ENCODE peak calls at places on chromosomes 4 and X, in four cellular contexts. O is K562, G is GM12878, N is IMR-90. H is an unnamed sample.

GRCh38 chr4:85147481-85148076 is 181.1 kb upstream of the WDFY3 start:
- DNase-seq in O (peak; percentile 22), G (peak; percentile 11), N (peak; percentile 54), H (peak; percentile 13)

GRCh38 chrX:22135171-22135711 is 103.1 kb downstream of the PHEX start:
- DNase-seq in O (no peak), G (no peak), N (peak; percentile 45), H (no peak)

GRCh38 chr4:78776031-78776728 is at the start of gene BMP2K:
- DNase-seq in O (peak; percentile 88), G (no peak), N (peak; percentile 66), H (peak; percentile 60)

GRCh38 chr4:53682196-53682595 is 90.9 kb upstream of the LNX1 start:
- DNase-seq in O (no peak), G (no peak), N (peak; percentile 85), H (no peak)

GRCh38 chr4:89514811-89515210 is 207.2 kb upstream of the GPRIN3 start:
- DNase-seq in O (no peak), G (no peak), N (no peak), H (no peak)

GRCh38 chr4:72128741-72129140 is 96.9 kb downstream of the NPFFR2 start:
- DNase-seq in O (no peak), G (no peak), N (no peak), H (no peak)

GRCh38 chr4:42410446-42410845 is 13.2 kb downstream of the SHISA3 start:
- DNase-seq in O (no peak), G (no peak), N (no peak), H (no peak)

GRCh38 chr4:185209031-185209851 is at the start of gene SNX25:
- DNase-seq in O (peak; percentile 92), G (no peak), N (peak; percentile 65), H (peak; percentile 78)

GRCh38 chr4:146134761-146135160 is 40.8 kb upstream of the LSM6 start:
- DNase-seq in O (no peak), G (no peak), N (no peak), H (no peak)

GRCh38 chr4:185535818-185536729 is 767 bp upstream of the PDLIM3 start:
- DNase-seq in O (no peak), G (no peak), N (no peak), H (no peak)

GRCh38 chr4:42302348-42302747 is 94.9 kb upstream of the SHISA3 start:
- DNase-seq in O (peak; percentile 23), G (no peak), N (peak; percentile 9), H (peak; percentile 21)

GRCh38 chr4:76601791-76602190 is 166.8 kb downstream of the SHROOM3 start:
- DNase-seq in O (peak; percentile 27), G (no peak), N (peak; percentile 56), H (no peak)

GRCh38 chr4:184612089-184612488 is 37.2 kb downstream of the CASP3 start:
- DNase-seq in O (no peak), G (no peak), N (no peak), H (no peak)

GRCh38 chr4:38914859-38915258 is 47.3 kb downstream of the FAM114A1 start:
- DNase-seq in O (no peak), G (no peak), N (no peak), H (no peak)

GRCh38 chr4:15345134-15345533 is 82.7 kb upstream of the C1QTNF7 start:
- DNase-seq in O (no peak), G (no peak), N (no peak), H (no peak)

GRCh38 chr4:15466596-15466995 is 3.1 kb upstream of the CC2D2A start:
- DNase-seq in O (no peak), G (no peak), N (no peak), H (no peak)

GRCh38 chrX:71181558-71181909 is 36.9 kb downstream of the NLGN3 start:
- DNase-seq in O (peak; percentile 12), G (no peak), N (no peak), H (no peak)

GRCh38 chrX:43750248-43750676 is 94.2 kb downstream of the MAOA start:
- DNase-seq in O (peak; percentile 39), G (no peak), N (peak; percentile 19), H (peak; percentile 41)

GRCh38 chr4:162497564-162498167 is 333.9 kb upstream of the FSTL5 start:
- DNase-seq in O (peak; percentile 4), G (no peak), N (peak; percentile 42), H (peak; percentile 5)

GRCh38 chrX:123625952-123626351 is 106.9 kb downstream of the THOC2 start:
- DNase-seq in O (no peak), G (no peak), N (no peak), H (no peak)

GRCh38 chrX:66731398-66731797 is 92.5 kb upstream of the EDA2R start:
- DNase-seq in O (peak; percentile 14), G (peak; percentile 3), N (peak; percentile 33), H (peak; percentile 1)

GRCh38 chrX:24748196-24748595 is 54.5 kb downstream of the POLA1 start:
- DNase-seq in O (no peak), G (no peak), N (no peak), H (no peak)

GRCh38 chr4:156933633-156934258 is 37.9 kb downstream of the PDGFC start:
- DNase-seq in O (no peak), G (no peak), N (peak; percentile 95), H (peak; percentile 54)

GRCh38 chr4:184757810-184758209 is 23.9 kb upstream of the CENPU start:
- DNase-seq in O (no peak), G (no peak), N (no peak), H (no peak)

GRCh38 chr4:78767350-78767749 is 8.8 kb upstream of the BMP2K start:
- DNase-seq in O (no peak), G (no peak), N (no peak), H (no peak)

GRCh38 chr4:99651370-99651769 is 6.3 kb downstream of the C4orf54 start:
- DNase-seq in O (no peak), G (no peak), N (no peak), H (no peak)

GRCh38 chr4:100762738-100763137 is 244.9 kb upstream of the EMCN start:
- DNase-seq in O (no peak), G (no peak), N (no peak), H (no peak)

GRCh38 chr4:148415500-148415899 is 26.7 kb downstream of the NR3C2 start:
- DNase-seq in O (no peak), G (no peak), N (peak; percentile 3), H (no peak)

GRCh38 chr4:164154416-164154815 is 599.5 kb upstream of the SMIM31 start:
- DNase-seq in O (no peak), G (no peak), N (no peak), H (no peak)

GRCh38 chrX:46665232-46666162 is 91.9 kb downstream of the CHST7 start:
- DNase-seq in O (no peak), G (no peak), N (peak; percentile 17), H (no peak)

GRCh38 chr4:176309772-176310171 is 10.0 kb upstream of the SPCS3 start:
- DNase-seq in O (no peak), G (no peak), N (peak; percentile 60), H (peak; percentile 16)

GRCh38 chr4:176309046-176309445 is 10.7 kb upstream of the SPCS3 start:
- DNase-seq in O (no peak), G (no peak), N (no peak), H (no peak)

GRCh38 chr4:176308441-176308840 is 11.3 kb upstream of the SPCS3 start:
- DNase-seq in O (no peak), G (no peak), N (no peak), H (no peak)

GRCh38 chr4:176306837-176307590 is 12.8 kb upstream of the SPCS3 start:
- DNase-seq in O (no peak), G (no peak), N (no peak), H (no peak)

GRCh38 chr4:176307591-176307920 is 12.2 kb upstream of the SPCS3 start:
- DNase-seq in O (no peak), G (no peak), N (no peak), H (no peak)
- TF ChIP-seq ELK1 in O (no peak), G (no peak), N (no peak), H (no peak)

DNA sequence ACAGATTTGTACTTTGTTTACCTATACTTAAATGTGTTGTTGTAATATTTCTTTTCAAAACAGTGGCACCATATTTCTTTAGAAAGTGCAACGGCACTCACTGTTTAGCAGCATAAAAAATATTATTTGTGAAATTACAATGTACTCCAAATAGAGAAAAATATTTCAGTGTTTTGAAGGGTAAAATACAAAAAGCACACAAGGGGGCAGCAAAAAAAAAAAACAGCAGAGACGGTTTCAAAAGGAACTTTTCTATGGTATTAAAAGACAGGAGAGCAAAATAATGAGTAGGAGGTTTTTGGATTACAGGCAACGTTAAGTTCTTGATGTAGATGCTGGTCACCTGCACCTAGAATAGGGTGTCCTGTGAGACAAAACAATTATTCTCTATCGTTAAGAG is 2.0 kb downstream of the NUDT11 start:
- DNase-seq in O (no peak), G (no peak), N (no peak), H (peak; percentile 6)
- TF ChIP-seq BHLHE40 in O (no peak), G (no peak), N (no peak), H (no peak)

DNA sequence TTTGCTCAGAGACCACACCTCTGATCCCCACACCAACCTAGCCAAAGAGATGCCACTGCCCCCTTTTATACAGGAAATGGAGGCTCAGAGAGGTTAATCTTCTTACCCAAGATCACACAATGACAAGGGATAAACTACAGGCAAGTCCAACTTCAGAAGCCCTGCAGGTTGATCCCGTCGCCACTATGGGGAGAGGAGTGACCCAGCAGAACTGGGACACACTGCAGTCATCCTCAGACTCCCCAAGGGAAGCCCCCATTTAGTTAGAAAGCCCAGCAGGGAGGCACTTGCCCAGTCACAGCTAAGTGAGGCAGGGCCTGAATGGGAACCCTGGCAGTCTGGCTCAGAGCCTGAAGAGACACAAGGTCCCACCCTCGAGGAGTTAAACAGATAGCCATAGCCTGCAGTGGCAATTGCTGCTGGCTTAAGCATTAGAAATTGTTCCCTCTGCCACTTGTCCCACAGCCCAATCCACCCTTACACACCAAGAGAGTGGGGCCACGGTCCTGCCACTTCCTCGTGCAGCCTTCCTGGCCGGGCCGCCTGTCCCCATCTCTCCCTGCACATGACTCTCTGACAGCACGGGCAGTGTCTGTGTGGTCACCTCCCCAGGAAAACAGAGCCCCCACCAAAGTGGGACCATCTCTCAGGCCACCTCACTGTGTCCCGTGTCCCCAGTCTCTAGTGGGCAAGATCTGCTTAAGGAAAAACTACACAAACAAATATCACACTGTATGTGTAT is 2.7 kb downstream of the JAKMIP1 start:
- DNase-seq in O (no peak), G (no peak), N (no peak), H (no peak)
- TF ChIP-seq ELK1 in O (no peak), G (no peak), N (no peak), H (no peak)

DNA sequence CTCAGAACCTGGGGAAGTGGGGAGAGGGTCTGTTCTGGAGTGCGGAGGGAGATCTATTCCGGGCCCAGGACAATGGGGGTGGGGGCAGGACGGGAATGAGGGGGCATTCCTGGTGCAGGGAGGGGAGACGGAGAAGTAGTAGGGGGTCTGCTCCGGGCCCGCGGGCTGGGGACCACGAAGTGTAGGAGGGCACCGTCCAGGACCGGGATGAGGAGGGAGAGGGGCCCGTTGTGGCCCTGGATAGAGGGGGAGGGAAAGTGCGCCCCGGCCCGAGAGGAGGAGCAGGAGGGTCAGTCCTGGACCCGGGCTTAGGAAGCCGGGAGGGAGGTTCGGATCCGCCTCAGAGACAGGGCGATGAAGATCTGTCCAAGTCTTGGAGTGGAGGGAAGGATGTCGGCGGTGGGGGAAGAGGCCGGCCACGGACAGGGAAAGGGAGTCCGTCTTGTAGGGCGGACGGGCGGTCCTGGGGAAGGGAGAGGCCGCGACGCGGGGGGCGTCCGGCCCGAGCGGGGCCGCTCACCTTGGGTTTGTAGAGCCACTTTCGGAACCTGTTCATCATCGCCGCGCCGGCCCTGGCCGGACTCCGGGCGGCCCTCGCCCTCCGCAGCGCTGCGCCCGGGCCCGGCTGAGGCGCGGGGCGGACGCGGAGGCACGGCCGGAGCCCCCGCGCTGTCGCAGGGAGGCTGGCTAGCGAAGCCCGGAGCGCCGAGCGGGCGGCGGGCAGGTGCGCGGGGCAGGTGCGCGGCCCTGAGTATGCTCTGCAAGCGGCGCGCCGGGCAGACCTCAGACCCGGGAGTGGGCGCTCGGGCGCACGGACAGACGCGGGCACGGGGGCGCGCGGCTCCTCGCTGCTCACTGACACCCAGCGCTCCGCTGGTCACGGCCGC is at the start of gene ZFYVE28:
- DNase-seq in O (peak; percentile 39), G (no peak), N (no peak), H (peak; percentile 55)
- TF ChIP-seq BHLHE40 in O (no peak), G (no peak), N (no peak), H (no peak)

H was measured in A549.